ENCODE peak calls at places on chromosomes 2 and 18, in ten cellular contexts. G is fibroblast of the aortic adventitia, P is stomach, R is GM20000, F is ascending aorta, T is OCI-LY7, M is natural killer cell, D is epithelial cell of esophagus, B is mesothelial cell of epicardium, S is brain microvascular endothelial cell. Z is an unnamed sample.

GRCh38 chr18:73688851-73689659 is 458.6 kb downstream of the FBXO15 start:
- DNase-seq in G (peak), P (no peak), R (no peak), F (no peak), T (peak), M (no peak), D (peak), B (no peak), S (peak), Z (no peak)

GRCh38 chr18:28045880-28046279 is 131.1 kb downstream of the CDH2 start:
- DNase-seq in G (no peak), P (no peak), R (no peak), F (no peak), T (no peak), M (no peak), D (no peak), B (no peak), S (no peak), Z (no peak)

GRCh38 chr2:12090590-12090989 is 344.2 kb downstream of the LPIN1 start:
- DNase-seq in G (no peak), P (no peak), R (no peak), F (no peak), T (no peak), M (no peak), D (no peak), B (no peak), S (no peak), Z (no peak)

GRCh38 chr2:26623541-26624497 is 17.3 kb downstream of the CIB4 start:
- DNase-seq in G (peak), P (no peak), R (no peak), F (peak), T (no peak), M (no peak), D (no peak), B (no peak), S (peak), Z (no peak)

GRCh38 chr18:80108739-80109675 is at the start of gene ADNP2:
- DNase-seq in G (peak), P (peak), R (peak), F (peak), T (peak), M (peak), D (peak), B (peak), S (peak), Z (peak)

GRCh38 chr2:113834057-113834720 is 55.7 kb upstream of the ACTR3 start:
- DNase-seq in G (no peak), P (no peak), R (no peak), F (no peak), T (no peak), M (no peak), D (peak), B (no peak), S (no peak), Z (no peak)

GRCh38 chr2:1011018-1011405 is 60.4 kb downstream of the SNTG2 start:
- DNase-seq in G (no peak), P (no peak), R (no peak), F (no peak), T (no peak), M (no peak), D (no peak), B (no peak), S (no peak), Z (no peak)

GRCh38 chr2:55097462-55098410 is 47.5 kb upstream of the RTN4 start:
- DNase-seq in G (peak), P (no peak), R (no peak), F (no peak), T (no peak), M (no peak), D (no peak), B (no peak), S (no peak), Z (no peak)

GRCh38 chr18:35624140-35624539 is 42.6 kb downstream of the GALNT1 start:
- DNase-seq in G (no peak), P (no peak), R (peak), F (no peak), T (peak), M (no peak), D (no peak), B (no peak), S (no peak), Z (no peak)

GRCh38 chr2:196123679-196124373 is 47.6 kb downstream of the STK17B start:
- DNase-seq in G (peak), P (no peak), R (no peak), F (no peak), T (no peak), M (no peak), D (no peak), B (no peak), S (peak), Z (no peak)

GRCh38 chr2:66714651-66715050 is 279.7 kb downstream of the MEIS1 start:
- DNase-seq in G (peak), P (no peak), R (no peak), F (no peak), T (no peak), M (no peak), D (no peak), B (no peak), S (peak), Z (no peak)

GRCh38 chr2:120601566-120601965 is 134.1 kb upstream of the GLI2 start:
- DNase-seq in G (no peak), P (no peak), R (no peak), F (no peak), T (no peak), M (no peak), D (no peak), B (no peak), S (no peak), Z (no peak)

GRCh38 chr2:3142961-3143571 is 234.6 kb downstream of the EIPR1 start:
- DNase-seq in G (no peak), P (peak), R (no peak), F (no peak), T (no peak), M (no peak), D (no peak), B (no peak), S (no peak), Z (no peak)

GRCh38 chr2:173400760-173401159 is 46.1 kb downstream of the CDCA7 start:
- DNase-seq in G (no peak), P (no peak), R (no peak), F (no peak), T (peak), M (no peak), D (no peak), B (no peak), S (no peak), Z (no peak)

GRCh38 chr2:85737481-85737880 is 16.3 kb upstream of the ATOH8 start:
- DNase-seq in G (peak), P (peak), R (no peak), F (peak), T (no peak), M (no peak), D (peak), B (no peak), S (peak), Z (no peak)

GRCh38 chr18:54149078-54149697 is 75.3 kb downstream of the MBD2 start:
- DNase-seq in G (peak), P (no peak), R (peak), F (peak), T (no peak), M (no peak), D (peak), B (no peak), S (peak), Z (no peak)

GRCh38 chr18:45688834-45689233 is 35.1 kb upstream of the SLC14A1 start:
- DNase-seq in G (no peak), P (no peak), R (peak), F (no peak), T (no peak), M (peak), D (no peak), B (no peak), S (peak), Z (no peak)

GRCh38 chr2:130915595-130916437 is 79.1 kb downstream of the ARHGEF4 start:
- DNase-seq in G (no peak), P (no peak), R (no peak), F (no peak), T (no peak), M (no peak), D (no peak), B (no peak), S (no peak), Z (no peak)

GRCh38 chr2:29114514-29114840 is 738 bp upstream of the CLIP4 start:
- DNase-seq in G (no peak), P (no peak), R (no peak), F (no peak), T (no peak), M (no peak), D (no peak), B (no peak), S (no peak), Z (no peak)

GRCh38 chr2:237059155-237059875 is 26.4 kb upstream of the COPS8 start:
- DNase-seq in G (peak), P (no peak), R (peak), F (no peak), T (peak), M (no peak), D (no peak), B (no peak), S (no peak), Z (no peak)

GRCh38 chr2:20614201-20615045 is 36.5 kb downstream of the HS1BP3 start:
- DNase-seq in G (no peak), P (peak), R (no peak), F (peak), T (peak), M (no peak), D (no peak), B (no peak), S (no peak), Z (no peak)

GRCh38 chr2:188765522-188765921 is 208.7 kb upstream of the COL3A1 start:
- DNase-seq in G (peak), P (no peak), R (no peak), F (no peak), T (peak), M (no peak), D (peak), B (no peak), S (peak), Z (no peak)

GRCh38 chr2:47891369-47892337 is 14.6 kb downstream of the FBXO11 start:
- DNase-seq in G (peak), P (no peak), R (no peak), F (no peak), T (no peak), M (no peak), D (peak), B (no peak), S (no peak), Z (no peak)

GRCh38 chr2:47569658-47570398 is 166.9 kb downstream of the MSH2 start:
- DNase-seq in G (no peak), P (no peak), R (peak), F (no peak), T (no peak), M (no peak), D (peak), B (peak), S (no peak), Z (no peak)

GRCh38 chr18:29644276-29644675 is 1398.3 kb downstream of the DSC3 start:
- DNase-seq in G (peak), P (no peak), R (no peak), F (no peak), T (no peak), M (no peak), D (peak), B (no peak), S (no peak), Z (no peak)

GRCh38 chr18:3513481-3513880 is 63.5 kb downstream of the TGIF1 start:
- DNase-seq in G (no peak), P (no peak), R (peak), F (no peak), T (peak), M (no peak), D (no peak), B (no peak), S (no peak), Z (no peak)

GRCh38 chr18:9296233-9297006 is 38.2 kb upstream of the TWSG1 start:
- DNase-seq in G (no peak), P (no peak), R (no peak), F (no peak), T (no peak), M (no peak), D (no peak), B (no peak), S (no peak), Z (no peak)

GRCh38 chr2:138648606-138649005 is 131.6 kb downstream of the NXPH2 start:
- DNase-seq in G (no peak), P (no peak), R (no peak), F (no peak), T (no peak), M (no peak), D (no peak), B (no peak), S (no peak), Z (no peak)
- TF ChIP-seq CTCF in G (no peak), P (no peak), R (no peak), F (no peak), T (no peak), M (no peak), D (no peak), B (no peak), S (no peak), Z (no peak)

GRCh38 chr18:31819925-31820229 is 59.2 kb upstream of the SLC25A52 start:
- DNase-seq in G (no peak), P (no peak), R (no peak), F (no peak), T (no peak), M (no peak), D (no peak), B (no peak), S (no peak), Z (no peak)
- TF ChIP-seq CTCF in G (no peak), P (no peak), R (no peak), F (no peak), T (peak), M (peak), D (no peak), B (peak), S (no peak), Z (no peak)

GRCh38 chr2:44226753-44227152 is 48.5 kb upstream of the SLC3A1 start:
- DNase-seq in G (no peak), P (no peak), R (no peak), F (no peak), T (no peak), M (no peak), D (no peak), B (no peak), S (no peak), Z (no peak)
- TF ChIP-seq CTCF in G (no peak), P (no peak), R (no peak), F (no peak), T (no peak), M (no peak), D (no peak), B (no peak), S (no peak), Z (no peak)

DNA sequence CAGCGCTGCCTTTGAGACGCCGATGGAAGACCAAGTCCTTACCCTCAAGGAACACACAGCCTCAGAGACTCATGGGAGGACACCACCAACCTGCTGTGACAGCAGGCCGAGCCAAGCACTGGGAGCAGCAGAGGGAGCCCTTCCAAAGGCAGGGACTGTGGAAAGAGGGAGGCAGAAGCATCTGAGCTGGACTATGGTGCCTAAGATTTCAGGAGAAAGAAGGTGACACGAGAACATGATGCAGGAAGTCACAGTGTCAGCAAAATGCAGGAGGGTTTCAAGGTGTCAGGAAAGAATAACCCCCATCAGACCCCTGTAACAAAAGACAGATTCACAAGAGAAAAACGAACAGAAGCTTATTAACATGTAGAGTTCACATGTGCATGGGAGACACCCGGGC is 24.2 kb upstream of the COX7A2L start:
- DNase-seq in G (no peak), P (no peak), R (no peak), F (no peak), T (no peak), M (no peak), D (peak), B (no peak), S (no peak), Z (no peak)
- TF ChIP-seq CTCF in G (peak), P (no peak), R (no peak), F (no peak), T (peak), M (no peak), D (peak), B (no peak), S (peak), Z (no peak)

DNA sequence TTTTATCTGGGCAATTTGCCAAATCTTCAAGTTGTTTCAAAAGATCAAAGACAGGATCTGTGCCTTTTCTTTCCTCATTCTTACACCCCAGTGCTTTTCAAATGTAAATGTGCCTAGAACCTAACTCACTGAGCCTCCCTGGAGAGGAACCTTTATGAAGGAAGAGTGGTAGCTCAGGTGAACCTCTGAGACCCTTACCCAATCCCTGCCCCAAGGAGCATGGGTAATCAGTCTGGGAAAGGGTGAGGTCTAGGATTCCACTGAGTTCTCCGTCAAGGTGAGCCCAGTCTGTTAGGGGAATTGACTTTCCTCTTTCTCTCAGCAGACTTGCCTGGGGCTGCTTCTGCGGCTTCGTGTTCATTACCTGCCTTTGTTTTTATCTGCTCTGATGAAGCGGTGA is 88.1 kb upstream of the MAP4K4 start:
- DNase-seq in G (no peak), P (no peak), R (no peak), F (no peak), T (no peak), M (no peak), D (no peak), B (no peak), S (no peak), Z (no peak)
- TF ChIP-seq CTCF in G (no peak), P (no peak), R (no peak), F (no peak), T (no peak), M (no peak), D (no peak), B (no peak), S (no peak), Z (no peak)

GRCh38 chr18:52343138-52343537 is 3.1 kb downstream of the DCC start:
- DNase-seq in G (no peak), P (no peak), R (no peak), F (no peak), T (no peak), M (no peak), D (no peak), B (no peak), S (no peak), Z (no peak)

GRCh38 chr18:52345428-52345827 is 5.4 kb downstream of the DCC start:
- DNase-seq in G (no peak), P (no peak), R (no peak), F (no peak), T (no peak), M (no peak), D (no peak), B (no peak), S (no peak), Z (no peak)

GRCh38 chr18:52352920-52353319 is 12.9 kb downstream of the DCC start:
- DNase-seq in G (no peak), P (no peak), R (no peak), F (no peak), T (no peak), M (no peak), D (no peak), B (no peak), S (no peak), Z (no peak)

GRCh38 chr18:52343731-52344340 is 3.8 kb downstream of the DCC start:
- DNase-seq in G (no peak), P (no peak), R (no peak), F (no peak), T (no peak), M (no peak), D (no peak), B (no peak), S (no peak), Z (no peak)

DNA sequence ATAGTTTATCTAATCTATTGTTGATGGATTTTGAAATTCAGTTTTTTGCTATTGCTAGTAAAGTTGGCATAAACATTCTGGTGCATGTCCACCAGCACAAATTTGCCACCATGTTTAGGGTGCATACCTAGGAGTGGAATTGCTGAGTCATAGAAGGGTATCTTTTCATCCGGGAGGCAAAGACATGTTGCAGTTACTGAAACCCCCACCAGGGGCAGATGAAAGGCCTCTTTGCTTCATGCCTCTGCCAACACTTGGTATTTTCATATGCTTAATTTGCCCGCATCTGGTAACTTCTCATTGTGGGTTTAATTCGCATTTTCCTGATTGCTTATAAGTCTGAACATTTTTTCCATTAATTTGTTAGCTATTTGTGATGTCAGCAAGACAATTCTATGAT is 8.2 kb downstream of the DCC start:
- DNase-seq in G (no peak), P (no peak), R (no peak), F (no peak), T (peak), M (no peak), D (peak), B (no peak), S (no peak), Z (no peak)
- TF ChIP-seq CTCF in G (peak), P (no peak), R (peak), F (no peak), T (peak), M (no peak), D (no peak), B (peak), S (peak), Z (no peak)

DNA sequence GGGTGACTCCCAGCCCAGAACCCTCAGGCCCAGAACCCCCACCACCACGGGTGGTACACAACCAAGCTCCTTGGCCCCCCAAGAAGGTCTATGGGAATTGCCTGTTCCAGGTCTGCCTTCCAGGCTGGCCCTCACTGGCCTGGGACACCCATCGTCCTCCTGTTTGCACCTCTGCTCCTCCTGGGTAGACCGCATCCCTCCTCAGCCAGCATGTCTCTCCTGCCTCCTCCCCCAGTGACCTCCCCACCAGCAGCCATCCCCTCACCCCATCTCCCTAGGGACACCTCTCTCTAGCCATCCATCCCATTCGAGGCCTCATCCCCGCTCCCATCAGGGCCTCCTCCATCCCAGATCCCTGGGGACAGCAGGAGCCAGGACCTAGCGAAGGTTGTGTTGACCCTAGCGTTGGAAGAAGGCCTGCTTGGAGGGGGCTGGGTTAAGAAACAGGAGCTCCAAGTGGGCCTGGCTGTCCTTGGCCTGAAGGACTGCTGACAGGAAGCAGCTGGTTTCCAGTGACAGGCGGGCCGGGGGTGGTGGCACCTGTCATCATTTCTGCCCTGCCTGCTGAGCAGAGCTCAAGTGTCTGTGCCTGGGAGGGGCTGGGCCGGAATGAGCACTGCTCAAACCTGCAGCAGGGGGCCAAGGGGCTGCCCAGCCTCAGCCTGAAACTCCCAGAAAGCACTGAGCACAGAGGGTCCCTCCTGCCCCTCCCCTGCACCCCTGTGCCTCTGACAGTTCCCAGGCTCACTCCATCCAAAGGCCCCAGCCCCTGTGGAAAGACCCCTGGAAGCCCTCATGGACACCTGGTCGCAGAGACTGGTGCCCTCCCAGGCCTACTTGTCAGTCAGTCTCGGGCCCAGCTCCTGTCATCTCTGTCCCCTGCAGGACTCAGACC is 96.0 kb upstream of the OTOS start:
- DNase-seq in G (no peak), P (no peak), R (no peak), F (peak), T (no peak), M (peak), D (no peak), B (peak), S (no peak), Z (no peak)
- TF ChIP-seq CTCF in G (no peak), P (no peak), R (no peak), F (no peak), T (no peak), M (no peak), D (no peak), B (no peak), S (no peak), Z (no peak)

DNA sequence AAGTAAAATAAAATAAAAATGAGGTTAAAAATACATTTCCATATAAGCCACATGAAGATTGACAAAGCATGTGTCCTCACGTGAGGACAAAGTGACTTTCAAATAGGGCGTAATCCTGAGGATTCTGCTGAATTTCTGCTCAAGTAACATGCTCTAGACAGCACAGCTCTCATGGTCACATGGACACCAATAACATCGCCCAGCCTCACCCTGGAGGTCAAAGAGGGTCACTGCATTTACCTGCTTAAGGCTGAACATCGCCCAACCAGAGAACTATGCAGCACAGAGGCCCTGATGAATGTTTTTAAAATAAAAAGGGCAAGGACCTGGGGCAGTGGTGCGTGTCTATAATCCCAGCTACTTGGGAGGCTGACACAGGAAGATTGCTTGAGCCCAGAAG is 30.2 kb downstream of the TGFBRAP1 start:
- DNase-seq in G (no peak), P (no peak), R (no peak), F (no peak), T (peak), M (no peak), D (no peak), B (no peak), S (no peak), Z (no peak)
- TF ChIP-seq CTCF in G (peak), P (no peak), R (no peak), F (no peak), T (peak), M (no peak), D (peak), B (peak), S (no peak), Z (no peak)

Z was measured in esophagus squamous epithelium.